ENCODE peak calls at places on chromosomes 13 and 19, in five cellular contexts. M, Q, K, S and Y are unnamed samples. For H3K27me3, the result is how much of the 10 kb centered on the place peaks cover.

GRCh38 chr13:99969934-99970760 is 1.4 kb downstream of the ZIC5 start:
- DNase-seq in M (no peak), Q (no peak), K (no peak), S (no peak), Y (peak)

GRCh38 chr19:15633122-15633521 is 7.6 kb upstream of the CYP4F3 start:
- DNase-seq in M (no peak), Q (no peak), K (no peak), S (no peak), Y (no peak)

GRCh38 chr19:13983213-13983889 is 22.8 kb downstream of the RFX1 start:
- DNase-seq in M (no peak), Q (no peak), K (no peak), S (no peak), Y (no peak)

GRCh38 chr13:57631607-57632275 is at the start of gene PCDH17:
- DNase-seq in M (peak), Q (peak), K (no peak), S (peak), Y (no peak)

GRCh38 chr19:13505164-13505695 is 1.0 kb downstream of the CACNA1A start:
- DNase-seq in M (no peak), Q (no peak), K (no peak), S (no peak), Y (no peak)

GRCh38 chr19:27911122-27911898 is 1301.6 kb downstream of the UQCRFS1 start:
- DNase-seq in M (no peak), Q (no peak), K (no peak), S (no peak), Y (no peak)

GRCh38 chr13:33274264-33274663 is 11.3 kb downstream of the STARD13 start:
- DNase-seq in M (no peak), Q (no peak), K (no peak), S (no peak), Y (no peak)

GRCh38 chr19:34171877-34172660 is at the start of gene LSM14A:
- DNase-seq in M (peak), Q (peak), K (peak), S (peak), Y (peak)

GRCh38 chr19:2711175-2711936 is 8.9 kb upstream of the GNG7 start:
- DNase-seq in M (no peak), Q (no peak), K (no peak), S (no peak), Y (no peak)

GRCh38 chr13:76711515-76712182 is 174.6 kb downstream of the KCTD12 start:
- DNase-seq in M (peak), Q (peak), K (no peak), S (peak), Y (peak)

GRCh38 chr13:111186305-111186930 is 71.3 kb downstream of the ARHGEF7 start:
- DNase-seq in M (no peak), Q (no peak), K (no peak), S (no peak), Y (no peak)

GRCh38 chr13:81446441-81446840 is 1105.5 kb upstream of the SPRY2 start:
- DNase-seq in M (no peak), Q (no peak), K (no peak), S (no peak), Y (no peak)

GRCh38 chr13:78608254-78608704 is 4.9 kb upstream of the POU4F1 start:
- DNase-seq in M (no peak), Q (no peak), K (no peak), S (no peak), Y (no peak)

GRCh38 chr19:27774827-27775226 is 1438.1 kb downstream of the UQCRFS1 start:
- DNase-seq in M (no peak), Q (no peak), K (no peak), S (no peak), Y (peak)

GRCh38 chr13:77579971-77580370 is 44.5 kb downstream of the SCEL start:
- DNase-seq in M (no peak), Q (no peak), K (no peak), S (no peak), Y (no peak)

GRCh38 chr19:33410915-33411401 is 37.4 kb downstream of the CEBPG start:
- DNase-seq in M (no peak), Q (no peak), K (no peak), S (no peak), Y (no peak)

GRCh38 chr13:24716011-24716410 is 35.8 kb downstream of the ATP12A start:
- DNase-seq in M (no peak), Q (no peak), K (no peak), S (no peak), Y (no peak)

GRCh38 chr13:99415014-99415650 is 86.1 kb upstream of the TM9SF2 start:
- DNase-seq in M (no peak), Q (no peak), K (no peak), S (peak), Y (no peak)

GRCh38 chr19:14072535-14073231 is at the start of gene MISP3:
- DNase-seq in M (no peak), Q (peak), K (no peak), S (no peak), Y (no peak)

GRCh38 chr13:59478908-59479307 is 684.8 kb downstream of the DIAPH3 start:
- DNase-seq in M (no peak), Q (no peak), K (no peak), S (no peak), Y (no peak)

GRCh38 chr13:32019612-32020233 is 11.9 kb upstream of the FRY start:
- DNase-seq in M (peak), Q (peak), K (no peak), S (no peak), Y (peak)

GRCh38 chr19:2986951-2987491 is 9.7 kb downstream of the TLE6 start:
- DNase-seq in M (no peak), Q (no peak), K (no peak), S (no peak), Y (no peak)

GRCh38 chr19:58356236-58356970 is 3.1 kb upstream of the A1BG start:
- DNase-seq in M (no peak), Q (no peak), K (no peak), S (no peak), Y (no peak)

GRCh38 chr13:100627142-100627541 is 38.6 kb upstream of the GGACT start:
- DNase-seq in M (no peak), Q (no peak), K (no peak), S (no peak), Y (no peak)

GRCh38 chr13:40666058-40666904 is at the start of gene FOXO1:
- DNase-seq in M (peak), Q (peak), K (peak), S (peak), Y (peak)

GRCh38 chr13:26132756-26133155 is 80.9 kb upstream of the SHISA2 start:
- DNase-seq in M (no peak), Q (no peak), K (no peak), S (no peak), Y (peak)

GRCh38 chr13:79352107-79352506 is 53.9 kb downstream of the RBM26 start:
- DNase-seq in M (no peak), Q (no peak), K (no peak), S (no peak), Y (no peak)

GRCh38 chr13:45055902-45056648 is 64.2 kb upstream of the GTF2F2 start:
- DNase-seq in M (peak), Q (no peak), K (no peak), S (no peak), Y (peak)

GRCh38 chr19:51751655-51752054 is at the start of gene FPR1:
- DNase-seq in M (no peak), Q (no peak), K (no peak), S (no peak), Y (no peak)

GRCh38 chr19:39333507-39333906 is 2.3 kb downstream of the GMFG start:
- DNase-seq in M (no peak), Q (no peak), K (no peak), S (peak), Y (no peak)

GRCh38 chr13:26568132-26568815 is 10.8 kb downstream of the WASF3 start:
- DNase-seq in M (no peak), Q (no peak), K (no peak), S (no peak), Y (no peak)

GRCh38 chr13:111043575-111043982 is 71.5 kb upstream of the ARHGEF7 start:
- DNase-seq in M (peak), Q (no peak), K (no peak), S (no peak), Y (no peak)

GRCh38 chr13:102903659-102904407 is 58.0 kb downstream of the ERCC5 start:
- DNase-seq in M (no peak), Q (no peak), K (no peak), S (no peak), Y (no peak)

GRCh38 chr13:98945863-98946605 is 31.8 kb downstream of the DOCK9 start:
- DNase-seq in M (no peak), Q (no peak), K (no peak), S (no peak), Y (no peak)

GRCh38 chr19:10760268-10760944 is 42.5 kb downstream of the DNM2 start:
- DNase-seq in M (no peak), Q (peak), K (peak), S (no peak), Y (peak)

GRCh38 chr13:64510698-64511097 is 2719.4 kb downstream of the PCDH9 start:
- DNase-seq in M (no peak), Q (no peak), K (no peak), S (no peak), Y (no peak)

GRCh38 chr13:105307776-105308175 is 1227.7 kb downstream of the EFNB2 start:
- DNase-seq in M (no peak), Q (no peak), K (no peak), S (no peak), Y (no peak)
- H3K27me3 ChIP-seq in M (under half), Q (under half), K (under half), S (under half), Y (under half)

GRCh38 chr19:41186971-41187883 is 5.8 kb upstream of the CYP2S1 start:
- DNase-seq in M (no peak), Q (no peak), K (no peak), S (no peak), Y (no peak)
- H3K4me3 ChIP-seq in M (no peak), Q (no peak), K (no peak), S (no peak), Y (no peak)

DNA sequence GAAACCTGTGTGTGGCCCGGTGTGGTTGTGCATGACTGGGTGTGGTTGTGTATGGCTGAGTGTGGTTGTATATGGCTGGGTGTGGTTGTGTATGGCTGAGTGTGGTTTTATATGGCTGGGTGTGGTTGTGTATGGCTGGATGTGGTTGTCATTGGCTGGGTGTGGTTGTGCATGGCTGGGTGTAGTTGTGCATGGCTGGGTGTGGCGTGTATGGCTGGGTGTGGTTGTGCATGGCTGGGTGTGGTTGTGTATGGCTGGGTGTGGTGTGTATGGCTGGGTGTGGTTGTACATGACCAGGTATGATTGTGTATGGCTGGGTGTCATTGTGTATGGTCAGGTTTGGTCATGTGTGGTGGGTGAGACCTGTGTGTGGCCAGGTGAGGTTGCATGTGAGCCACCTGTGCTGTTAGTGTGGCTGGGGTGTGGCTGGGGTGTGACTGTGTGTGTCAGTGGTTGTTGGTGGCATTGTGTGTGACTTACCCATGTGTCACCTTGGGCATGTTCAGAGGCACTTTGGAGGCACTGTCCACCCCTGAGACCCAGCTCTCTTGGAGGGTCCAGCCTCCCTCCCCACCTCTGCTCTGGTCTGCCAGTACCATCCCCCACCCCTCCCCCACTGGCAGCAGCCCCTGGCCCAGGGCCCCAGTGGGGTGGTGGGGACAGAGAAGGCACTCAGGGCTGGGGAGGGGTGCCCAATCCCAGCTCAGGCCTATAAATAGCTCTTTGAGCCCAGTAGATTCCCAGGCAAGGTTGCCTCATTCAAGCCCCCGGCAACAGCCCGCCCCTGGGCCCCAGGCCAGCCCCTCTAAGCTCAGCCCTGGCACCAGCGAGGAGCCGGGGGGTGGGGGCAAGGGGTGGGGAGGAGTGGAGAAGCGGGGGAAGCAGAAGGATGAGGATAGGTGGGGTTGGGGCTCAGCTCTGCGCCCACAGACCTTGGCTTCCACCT is 3.8 kb upstream of the NCAN start:
- DNase-seq in M (no peak), Q (no peak), K (no peak), S (no peak), Y (peak)
- H3K27me3 ChIP-seq in M (under half), Q (under half), K (under half), S (under half), Y (half or more)

DNA sequence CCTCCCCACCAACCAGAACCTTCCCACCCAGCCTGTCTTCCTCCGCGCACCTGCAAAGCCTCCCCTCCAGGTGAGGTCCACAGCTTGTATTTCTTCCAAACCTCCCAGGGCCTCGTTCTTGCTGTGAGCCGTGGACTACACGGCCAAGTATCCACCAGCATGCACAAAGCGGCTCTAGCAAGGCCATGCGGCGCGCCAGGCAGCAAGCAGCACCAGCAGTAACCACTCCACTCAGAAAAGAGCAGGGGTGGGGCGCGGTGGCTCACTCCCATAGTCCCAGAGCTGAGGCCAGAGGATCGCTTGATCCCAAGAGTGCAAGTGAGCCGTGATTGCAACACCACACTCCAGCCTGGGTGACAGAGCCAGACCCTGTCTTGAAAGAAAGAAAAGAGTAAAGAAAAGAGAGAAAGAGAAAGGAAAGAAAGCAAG is 4.7 kb downstream of the CCDC8 start:
- DNase-seq in M (peak), Q (peak), K (no peak), S (peak), Y (no peak)
- H3K4me3 ChIP-seq in M (no peak), Q (no peak), K (no peak), S (no peak), Y (no peak)

DNA sequence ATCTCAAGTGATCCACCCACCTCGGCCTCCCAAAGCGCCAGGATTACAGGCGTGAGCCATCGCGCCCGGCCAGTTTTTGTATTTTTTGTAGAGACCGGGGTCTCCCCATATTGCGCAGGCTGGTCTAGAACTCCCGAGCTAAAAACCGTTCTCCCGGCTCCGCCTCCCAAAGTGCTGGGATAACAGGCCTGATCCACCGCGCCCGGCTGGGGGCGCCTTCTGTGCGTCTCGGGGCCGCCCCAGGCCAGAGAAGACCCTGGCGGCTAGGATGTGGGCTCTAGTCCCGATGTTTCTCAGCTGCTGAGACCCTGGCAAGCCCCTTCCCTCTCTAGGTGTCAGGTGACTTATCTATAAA is 3.6 kb downstream of the ARHGAP45 start:
- DNase-seq in M (no peak), Q (no peak), K (no peak), S (peak), Y (no peak)
- H3K27me3 ChIP-seq in M (under half), Q (half or more), K (under half), S (under half), Y (under half)

GRCh38 chr19:30309983-30310805 is 62.0 kb upstream of the ZNF536 start:
- DNase-seq in M (no peak), Q (no peak), K (no peak), S (no peak), Y (no peak)
- H3K4me3 ChIP-seq in M (no peak), Q (no peak), K (no peak), S (no peak), Y (no peak)

GRCh38 chr19:49400034-49400433 is 12.0 kb downstream of the KASH5 start:
- DNase-seq in M (no peak), Q (no peak), K (no peak), S (no peak), Y (no peak)

GRCh38 chr19:49398001-49398615 is 10.1 kb downstream of the KASH5 start:
- DNase-seq in M (no peak), Q (no peak), K (no peak), S (no peak), Y (no peak)

GRCh38 chr19:49396738-49397505 is 8.9 kb downstream of the KASH5 start:
- DNase-seq in M (no peak), Q (no peak), K (no peak), S (no peak), Y (no peak)

GRCh38 chr19:49395581-49396407 is 7.7 kb downstream of the KASH5 start:
- DNase-seq in M (no peak), Q (no peak), K (no peak), S (no peak), Y (no peak)

DNA sequence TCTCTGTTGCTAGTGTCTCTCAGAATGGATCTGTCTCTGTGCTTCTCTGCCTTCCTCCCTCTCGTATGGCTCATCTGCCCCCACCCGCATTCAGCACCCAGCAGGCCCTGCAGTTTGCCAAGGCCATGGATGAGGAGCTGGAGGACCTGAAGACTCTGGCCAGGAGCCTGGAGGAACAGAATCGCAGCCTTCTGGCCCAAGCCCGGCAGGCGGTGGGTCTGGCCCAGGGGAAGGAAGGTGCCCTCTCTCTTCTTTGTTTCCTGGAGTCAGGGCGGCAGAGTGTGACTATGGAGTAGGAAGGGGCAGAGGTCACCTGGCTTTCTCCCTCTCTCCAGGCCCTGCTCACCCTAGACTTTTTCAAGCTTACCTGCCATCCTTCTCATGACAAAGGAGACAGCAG is 10.9 kb downstream of the KASH5 start:
- DNase-seq in M (no peak), Q (no peak), K (no peak), S (no peak), Y (no peak)
- H3K27me3 ChIP-seq in M (under half), Q (under half), K (under half), S (under half), Y (under half)